ENCODE peak calls at places on chromosomes 13 and 19, in seven cellular contexts. One of them, this sample, is unnamed.

GRCh38 chr13:51523082-51523518 is 61.2 kb upstream of the WDFY2 start:
- DNase-seq in activated B cell treated with CpG ODN at 0.5 μM for 24 hours: no peak
- DNase-seq in left ventricle myocardium inferior: no peak
- DNase-seq in B cell: no peak
- DNase-seq in mucosa of descending colon: no peak
- DNase-seq in AG09319: no peak
- DNase-seq in GM10248: no peak
- DNase-seq in this sample: peak; percentile 52

GRCh38 chr19:14101003-14101545 is 10.5 kb upstream of the SAMD1 start:
- DNase-seq in mucosa of descending colon: no peak
- DNase-seq in B cell: no peak
- DNase-seq in GM10248: no peak
- DNase-seq in left ventricle myocardium inferior: no peak
- DNase-seq in activated B cell treated with CpG ODN at 0.5 μM for 24 hours: no peak
- DNase-seq in AG09319: no peak
- DNase-seq in this sample: no peak

GRCh38 chr13:65889368-65889767 is 1340.8 kb downstream of the PCDH9 start:
- DNase-seq in B cell: no peak
- DNase-seq in left ventricle myocardium inferior: no peak
- DNase-seq in mucosa of descending colon: no peak
- DNase-seq in AG09319: no peak
- DNase-seq in GM10248: no peak
- DNase-seq in activated B cell treated with CpG ODN at 0.5 μM for 24 hours: no peak
- DNase-seq in this sample: no peak

GRCh38 chr19:29268103-29268502 is 55.2 kb upstream of the UQCRFS1 start:
- DNase-seq in left ventricle myocardium inferior: no peak
- DNase-seq in AG09319: no peak
- DNase-seq in activated B cell treated with CpG ODN at 0.5 μM for 24 hours: no peak
- DNase-seq in GM10248: no peak
- DNase-seq in mucosa of descending colon: no peak
- DNase-seq in B cell: no peak
- DNase-seq in this sample: no peak

GRCh38 chr13:49190901-49191300 is 29.2 kb upstream of the MLNR start:
- DNase-seq in B cell: no peak
- DNase-seq in AG09319: no peak
- DNase-seq in mucosa of descending colon: no peak
- DNase-seq in GM10248: no peak
- DNase-seq in activated B cell treated with CpG ODN at 0.5 μM for 24 hours: no peak
- DNase-seq in left ventricle myocardium inferior: no peak
- DNase-seq in this sample: no peak

GRCh38 chr19:35457173-35457572 is 9.1 kb downstream of the FFAR2 start:
- DNase-seq in B cell: no peak
- DNase-seq in AG09319: no peak
- DNase-seq in mucosa of descending colon: no peak
- DNase-seq in activated B cell treated with CpG ODN at 0.5 μM for 24 hours: no peak
- DNase-seq in GM10248: peak; percentile 58
- DNase-seq in left ventricle myocardium inferior: no peak
- DNase-seq in this sample: no peak

GRCh38 chr19:4606921-4607678 is 32.2 kb upstream of the TNFAIP8L1 start:
- DNase-seq in B cell: no peak
- DNase-seq in left ventricle myocardium inferior: peak; percentile 67
- DNase-seq in activated B cell treated with CpG ODN at 0.5 μM for 24 hours: no peak
- DNase-seq in mucosa of descending colon: no peak
- DNase-seq in GM10248: no peak
- DNase-seq in AG09319: no peak
- DNase-seq in this sample: peak; percentile 22

GRCh38 chr19:34350161-34350561 is 14.8 kb upstream of the GPI start:
- DNase-seq in activated B cell treated with CpG ODN at 0.5 μM for 24 hours: no peak
- DNase-seq in left ventricle myocardium inferior: no peak
- DNase-seq in mucosa of descending colon: no peak
- DNase-seq in AG09319: no peak
- DNase-seq in B cell: no peak
- DNase-seq in GM10248: no peak
- DNase-seq in this sample: peak; percentile 89

GRCh38 chr19:16445238-16446107 is 26.3 kb downstream of the EPS15L1 start:
- DNase-seq in activated B cell treated with CpG ODN at 0.5 μM for 24 hours: peak; percentile 48
- DNase-seq in left ventricle myocardium inferior: no peak
- DNase-seq in GM10248: peak; percentile 69
- DNase-seq in B cell: peak; percentile 72
- DNase-seq in AG09319: no peak
- DNase-seq in mucosa of descending colon: no peak
- DNase-seq in this sample: peak; percentile 22

GRCh38 chr19:42514449-42514848 is 13.8 kb downstream of the CEACAM1 start:
- DNase-seq in left ventricle myocardium inferior: no peak
- DNase-seq in activated B cell treated with CpG ODN at 0.5 μM for 24 hours: no peak
- DNase-seq in GM10248: no peak
- DNase-seq in AG09319: no peak
- DNase-seq in mucosa of descending colon: no peak
- DNase-seq in B cell: no peak
- DNase-seq in this sample: peak; percentile 20

GRCh38 chr19:39363909-39364457 is 21.8 kb downstream of the SAMD4B start:
- DNase-seq in GM10248: no peak
- DNase-seq in AG09319: no peak
- DNase-seq in mucosa of descending colon: no peak
- DNase-seq in activated B cell treated with CpG ODN at 0.5 μM for 24 hours: no peak
- DNase-seq in B cell: no peak
- DNase-seq in left ventricle myocardium inferior: peak; percentile 51
- DNase-seq in this sample: no peak

GRCh38 chr13:24407844-24408243 is 98.5 kb downstream of the C1QTNF9 start:
- DNase-seq in B cell: no peak
- DNase-seq in GM10248: no peak
- DNase-seq in AG09319: no peak
- DNase-seq in left ventricle myocardium inferior: no peak
- DNase-seq in mucosa of descending colon: no peak
- DNase-seq in activated B cell treated with CpG ODN at 0.5 μM for 24 hours: no peak
- DNase-seq in this sample: no peak

GRCh38 chr19:55536951-55537740 is at the start of gene SBK2:
- DNase-seq in B cell: no peak
- DNase-seq in left ventricle myocardium inferior: no peak
- DNase-seq in AG09319: no peak
- DNase-seq in mucosa of descending colon: no peak
- DNase-seq in GM10248: no peak
- DNase-seq in activated B cell treated with CpG ODN at 0.5 μM for 24 hours: no peak
- DNase-seq in this sample: no peak

GRCh38 chr19:7597689-7598088 is 2.0 kb downstream of the CAMSAP3 start:
- DNase-seq in B cell: no peak
- DNase-seq in GM10248: no peak
- DNase-seq in left ventricle myocardium inferior: no peak
- DNase-seq in mucosa of descending colon: no peak
- DNase-seq in AG09319: no peak
- DNase-seq in activated B cell treated with CpG ODN at 0.5 μM for 24 hours: no peak
- DNase-seq in this sample: no peak

GRCh38 chr19:39540333-39540673 is 342 bp upstream of the EID2 start:
- DNase-seq in B cell: no peak
- DNase-seq in GM10248: no peak
- DNase-seq in AG09319: no peak
- DNase-seq in left ventricle myocardium inferior: no peak
- DNase-seq in activated B cell treated with CpG ODN at 0.5 μM for 24 hours: no peak
- DNase-seq in mucosa of descending colon: no peak
- DNase-seq in this sample: no peak

GRCh38 chr19:48918071-48918470 is 15.4 kb upstream of the DHDH start:
- DNase-seq in B cell: no peak
- DNase-seq in activated B cell treated with CpG ODN at 0.5 μM for 24 hours: no peak
- DNase-seq in GM10248: no peak
- DNase-seq in left ventricle myocardium inferior: no peak
- DNase-seq in AG09319: no peak
- DNase-seq in mucosa of descending colon: no peak
- DNase-seq in this sample: no peak

GRCh38 chr19:53102701-53103140 is 501 bp downstream of the ZNF160 start:
- DNase-seq in activated B cell treated with CpG ODN at 0.5 μM for 24 hours: no peak
- DNase-seq in mucosa of descending colon: peak; percentile 57
- DNase-seq in AG09319: no peak
- DNase-seq in B cell: no peak
- DNase-seq in left ventricle myocardium inferior: peak; percentile 40
- DNase-seq in GM10248: peak; percentile 38
- DNase-seq in this sample: peak; percentile 68

GRCh38 chr13:41053384-41053826 is 7.9 kb upstream of the WBP4 start:
- DNase-seq in activated B cell treated with CpG ODN at 0.5 μM for 24 hours: no peak
- DNase-seq in mucosa of descending colon: no peak
- DNase-seq in AG09319: no peak
- DNase-seq in B cell: peak; percentile 57
- DNase-seq in left ventricle myocardium inferior: no peak
- DNase-seq in GM10248: peak; percentile 38
- DNase-seq in this sample: no peak

GRCh38 chr19:46206176-46206575 is 23.4 kb upstream of the IGFL1 start:
- DNase-seq in mucosa of descending colon: no peak
- DNase-seq in activated B cell treated with CpG ODN at 0.5 μM for 24 hours: no peak
- DNase-seq in AG09319: no peak
- DNase-seq in GM10248: no peak
- DNase-seq in left ventricle myocardium inferior: peak; percentile 28
- DNase-seq in B cell: no peak
- DNase-seq in this sample: no peak

GRCh38 chr19:49718991-49719390 is 28.1 kb downstream of the CPT1C start:
- DNase-seq in GM10248: no peak
- DNase-seq in AG09319: no peak
- DNase-seq in B cell: no peak
- DNase-seq in activated B cell treated with CpG ODN at 0.5 μM for 24 hours: no peak
- DNase-seq in left ventricle myocardium inferior: no peak
- DNase-seq in mucosa of descending colon: no peak
- DNase-seq in this sample: no peak

GRCh38 chr13:42658019-42658418 is 84.1 kb downstream of the TNFSF11 start:
- DNase-seq in activated B cell treated with CpG ODN at 0.5 μM for 24 hours: no peak
- DNase-seq in mucosa of descending colon: no peak
- DNase-seq in B cell: no peak
- DNase-seq in left ventricle myocardium inferior: no peak
- DNase-seq in AG09319: no peak
- DNase-seq in GM10248: no peak
- DNase-seq in this sample: no peak

GRCh38 chr13:98503175-98504028 is 73.5 kb downstream of the STK24 start:
- DNase-seq in GM10248: no peak
- DNase-seq in mucosa of descending colon: no peak
- DNase-seq in activated B cell treated with CpG ODN at 0.5 μM for 24 hours: no peak
- DNase-seq in B cell: no peak
- DNase-seq in left ventricle myocardium inferior: no peak
- DNase-seq in AG09319: no peak
- DNase-seq in this sample: no peak

GRCh38 chr13:72952529-72953141 is 106.2 kb upstream of the KLF5 start:
- DNase-seq in B cell: no peak
- DNase-seq in GM10248: no peak
- DNase-seq in AG09319: no peak
- DNase-seq in activated B cell treated with CpG ODN at 0.5 μM for 24 hours: no peak
- DNase-seq in left ventricle myocardium inferior: no peak
- DNase-seq in mucosa of descending colon: no peak
- DNase-seq in this sample: no peak

GRCh38 chr13:28574617-28575142 is 79.8 kb upstream of the FLT1 start:
- DNase-seq in mucosa of descending colon: peak; percentile 37
- DNase-seq in AG09319: peak; percentile 45
- DNase-seq in GM10248: no peak
- DNase-seq in left ventricle myocardium inferior: no peak
- DNase-seq in activated B cell treated with CpG ODN at 0.5 μM for 24 hours: no peak
- DNase-seq in B cell: peak; percentile 31
- DNase-seq in this sample: peak; percentile 39

DNA sequence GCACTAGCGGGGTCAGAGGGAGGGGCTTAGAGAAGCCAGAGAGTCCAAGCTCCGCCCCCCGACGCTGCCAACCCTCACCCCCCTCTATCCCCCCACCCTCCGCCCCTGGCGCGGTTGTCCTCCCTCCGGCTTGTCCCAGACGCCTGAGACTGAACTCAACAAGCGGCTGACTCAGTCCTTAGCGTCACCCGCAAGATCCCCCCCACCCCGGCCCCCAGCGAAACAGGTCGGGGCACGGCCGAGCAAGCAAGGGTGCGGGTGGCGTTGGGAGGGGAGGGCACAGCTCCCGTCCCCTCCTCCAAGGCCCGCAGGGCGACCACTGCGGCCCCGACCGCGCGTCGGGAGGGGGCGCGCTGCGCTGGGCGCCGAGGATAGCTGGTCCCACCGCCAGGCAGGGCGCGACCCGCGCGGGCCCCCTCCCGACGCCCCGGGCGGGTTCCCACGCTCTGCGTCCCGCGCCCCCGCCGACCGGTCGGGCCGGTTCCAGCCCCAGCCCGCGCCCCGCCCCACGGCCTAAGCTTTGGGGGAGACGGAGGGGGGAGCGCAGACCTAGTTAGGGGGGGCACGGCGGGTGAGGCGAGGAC is 5.3 kb downstream of the NOTCH3 start:
- DNase-seq in activated B cell treated with CpG ODN at 0.5 μM for 24 hours: no peak
- DNase-seq in mucosa of descending colon: peak; percentile 60
- DNase-seq in left ventricle myocardium inferior: peak; percentile 39
- DNase-seq in GM10248: no peak
- DNase-seq in AG09319: no peak
- DNase-seq in B cell: peak; percentile 68
- DNase-seq in this sample: peak; percentile 46
- TF ChIP-seq CTCF in activated B cell treated with CpG ODN at 0.5 μM for 24 hours: no peak
- TF ChIP-seq CTCF in mucosa of descending colon: no peak
- TF ChIP-seq CTCF in left ventricle myocardium inferior: peak; percentile 23
- TF ChIP-seq CTCF in GM10248: peak; percentile 5
- TF ChIP-seq CTCF in AG09319: peak; percentile 8
- TF ChIP-seq CTCF in B cell: no peak
- TF ChIP-seq CTCF in this sample: no peak

DNA sequence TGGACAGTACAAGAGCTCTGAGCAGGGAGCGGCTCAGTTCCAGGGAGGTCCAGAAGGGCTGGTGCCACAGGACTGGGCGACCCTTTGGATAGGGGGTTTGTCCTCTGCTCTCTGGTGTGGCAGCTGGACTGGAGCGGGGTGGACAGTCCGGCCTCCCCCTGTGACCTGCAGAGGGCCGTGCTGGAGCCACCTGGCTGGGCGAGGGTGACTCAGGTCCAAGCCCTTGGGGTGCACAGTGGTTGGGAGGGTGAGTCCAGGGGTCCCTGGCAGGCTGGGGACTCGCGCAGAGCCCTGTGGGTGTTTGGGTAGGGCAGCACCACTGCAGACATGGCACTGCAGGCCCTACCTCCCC is 7.2 kb downstream of the SSBP4 start:
- DNase-seq in AG09319: no peak
- DNase-seq in left ventricle myocardium inferior: no peak
- DNase-seq in mucosa of descending colon: no peak
- DNase-seq in activated B cell treated with CpG ODN at 0.5 μM for 24 hours: no peak
- DNase-seq in GM10248: no peak
- DNase-seq in B cell: no peak
- DNase-seq in this sample: no peak
- TF ChIP-seq CTCF in AG09319: no peak
- TF ChIP-seq CTCF in left ventricle myocardium inferior: no peak
- TF ChIP-seq CTCF in mucosa of descending colon: no peak
- TF ChIP-seq CTCF in activated B cell treated with CpG ODN at 0.5 μM for 24 hours: no peak
- TF ChIP-seq CTCF in GM10248: no peak
- TF ChIP-seq CTCF in B cell: no peak
- TF ChIP-seq CTCF in this sample: no peak

DNA sequence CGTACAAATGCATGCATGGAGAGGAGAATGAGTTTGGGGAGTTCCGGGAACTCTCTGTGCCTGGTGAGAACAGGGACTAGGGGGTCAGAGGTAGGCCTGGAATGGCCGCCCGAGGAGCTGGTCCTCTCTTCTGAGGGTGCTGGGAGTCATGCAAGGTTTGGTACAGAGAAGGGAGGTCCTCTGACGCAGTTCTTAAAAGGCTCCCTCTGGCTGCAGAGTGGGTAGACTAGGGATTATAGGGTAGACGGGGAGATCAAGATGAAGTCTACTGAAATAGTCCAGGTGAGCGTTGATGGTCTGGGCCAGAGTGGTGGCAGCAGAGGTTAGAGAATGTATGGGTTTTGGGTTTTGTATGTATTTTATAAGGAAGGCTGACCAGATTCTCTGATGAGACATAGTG is 796 bp downstream of the ZNF304 start:
- DNase-seq in mucosa of descending colon: no peak
- DNase-seq in left ventricle myocardium inferior: no peak
- DNase-seq in GM10248: no peak
- DNase-seq in AG09319: no peak
- DNase-seq in B cell: no peak
- DNase-seq in activated B cell treated with CpG ODN at 0.5 μM for 24 hours: no peak
- DNase-seq in this sample: peak; percentile 7
- TF ChIP-seq CTCF in mucosa of descending colon: no peak
- TF ChIP-seq CTCF in left ventricle myocardium inferior: no peak
- TF ChIP-seq CTCF in GM10248: no peak
- TF ChIP-seq CTCF in AG09319: no peak
- TF ChIP-seq CTCF in B cell: no peak
- TF ChIP-seq CTCF in activated B cell treated with CpG ODN at 0.5 μM for 24 hours: no peak
- TF ChIP-seq CTCF in this sample: no peak

GRCh38 chr13:44410328-44410859 is 36.8 kb downstream of the SERP2 start:
- DNase-seq in B cell: no peak
- DNase-seq in left ventricle myocardium inferior: no peak
- DNase-seq in mucosa of descending colon: no peak
- DNase-seq in GM10248: no peak
- DNase-seq in AG09319: no peak
- DNase-seq in activated B cell treated with CpG ODN at 0.5 μM for 24 hours: no peak
- DNase-seq in this sample: no peak
- TF ChIP-seq CTCF in B cell: no peak
- TF ChIP-seq CTCF in left ventricle myocardium inferior: no peak
- TF ChIP-seq CTCF in mucosa of descending colon: no peak
- TF ChIP-seq CTCF in GM10248: no peak
- TF ChIP-seq CTCF in AG09319: no peak
- TF ChIP-seq CTCF in activated B cell treated with CpG ODN at 0.5 μM for 24 hours: no peak
- TF ChIP-seq CTCF in this sample: no peak